ENCODE peak calls at places on chromosomes 12 and 14, in five cellular contexts. Q is ovary; M is CD4-positive, alpha-beta T cell; G is fibroblast of lung; O is iPS DF 6.9. U is an unnamed sample.

GRCh38 chr12:80241576-80242273 is 142.4 kb downstream of the OTOGL start:
- DNase-seq in M (no peak), G (peak; percentile 10), O (no peak), Q (no peak), U (no peak)

GRCh38 chr12:1691123-1692007 is 495 bp downstream of the ADIPOR2 start:
- DNase-seq in G (no peak), M (no peak), O (no peak), Q (no peak), U (no peak)

GRCh38 chr12:93616584-93617101 is 44.2 kb downstream of the SOCS2 start:
- DNase-seq in O (peak; percentile 54), M (no peak), G (peak; percentile 44), Q (no peak), U (no peak)

GRCh38 chr12:116404913-116405611 is 127.6 kb upstream of the MED13L start:
- DNase-seq in M (no peak), G (no peak), Q (no peak), O (no peak), U (no peak)

GRCh38 chr14:63470877-63471565 is 72.2 kb downstream of the PPP2R5E start:
- DNase-seq in M (no peak), G (peak; percentile 85), O (no peak), Q (no peak), U (no peak)

GRCh38 chr12:19951664-19952063 is 416.7 kb upstream of the PDE3A start:
- DNase-seq in G (no peak), M (no peak), O (no peak), Q (no peak), U (no peak)

GRCh38 chr12:64792128-64792527 is 32.3 kb upstream of the TBC1D30 start:
- DNase-seq in Q (no peak), M (no peak), G (no peak), O (no peak), U (no peak)

GRCh38 chr14:56341766-56342418 is 223.7 kb downstream of the PELI2 start:
- DNase-seq in G (peak; percentile 72), M (no peak), Q (no peak), O (no peak), U (no peak)

GRCh38 chr14:60331201-60332045 is 82.4 kb downstream of the PPM1A start:
- DNase-seq in M (peak; percentile 69), G (peak; percentile 51), O (peak; percentile 90), Q (peak; percentile 24), U (peak; percentile 77)

GRCh38 chr12:109820921-109821381 is 12.2 kb downstream of the TRPV4 start:
- DNase-seq in G (no peak), Q (no peak), M (no peak), O (no peak), U (no peak)

GRCh38 chr14:102776761-102777710 is at the start of gene TRAF3:
- DNase-seq in M (peak; percentile 79), G (peak; percentile 45), O (no peak), Q (peak; percentile 69), U (peak; percentile 75)

GRCh38 chr14:81329640-81330385 is 70.3 kb downstream of the STON2 start:
- DNase-seq in O (no peak), Q (no peak), M (no peak), G (no peak), U (no peak)

GRCh38 chr14:102629011-102629444 is 36.6 kb downstream of the RCOR1 start:
- DNase-seq in M (no peak), G (no peak), O (no peak), Q (no peak), U (no peak)

GRCh38 chr12:94207467-94208432 is 59.4 kb downstream of the PLXNC1 start:
- DNase-seq in M (peak; percentile 1), G (peak; percentile 42), Q (no peak), O (no peak), U (no peak)

GRCh38 chr14:22524784-22525161 is 64.3 kb downstream of the DAD1 start:
- DNase-seq in G (no peak), O (no peak), M (no peak), Q (no peak), U (no peak)

GRCh38 chr12:104586325-104587048 is 129.7 kb downstream of the CHST11 start:
- DNase-seq in O (no peak), M (no peak), Q (no peak), G (no peak), U (no peak)

GRCh38 chr12:68482660-68483059 is 128.0 kb upstream of the RAP1B start:
- DNase-seq in G (no peak), Q (no peak), M (no peak), O (no peak), U (no peak)

GRCh38 chr12:56220611-56221232 is 1.0 kb downstream of the RNF41 start:
- DNase-seq in M (no peak), Q (no peak), O (no peak), G (peak; percentile 57), U (no peak)

GRCh38 chr14:105582639-105583038 is 56.3 kb downstream of the TMEM121 start:
- DNase-seq in O (no peak), M (no peak), Q (peak; percentile 9), G (peak; percentile 3), U (no peak)

GRCh38 chr12:3365416-3366385 is 125.3 kb upstream of the PRMT8 start:
- DNase-seq in Q (no peak), O (no peak), M (no peak), G (no peak), U (peak; percentile 71)

GRCh38 chr12:3206536-3207072 is 129.4 kb downstream of the TSPAN9 start:
- DNase-seq in G (no peak), M (no peak), Q (no peak), O (no peak), U (no peak)

GRCh38 chr12:69149262-69149661 is 90.1 kb upstream of the CPSF6 start:
- DNase-seq in M (no peak), Q (no peak), G (no peak), O (no peak), U (no peak)

GRCh38 chr12:47307680-47308399 is 228.1 kb upstream of the AMIGO2 start:
- DNase-seq in Q (no peak), O (no peak), G (peak; percentile 75), M (peak; percentile 43), U (no peak)

GRCh38 chr14:52131640-52132320 is 62.9 kb upstream of the NID2 start:
- DNase-seq in G (peak; percentile 96), O (peak; percentile 75), Q (peak; percentile 90), M (no peak), U (peak; percentile 81)

GRCh38 chr12:911191-911826 is 38.2 kb downstream of the RAD52 start:
- DNase-seq in G (no peak), O (no peak), M (no peak), Q (no peak), U (no peak)

GRCh38 chr14:80504781-80505180 is 293.5 kb upstream of the DIO2 start:
- DNase-seq in G (no peak), M (no peak), Q (no peak), O (no peak), U (no peak)

DNA sequence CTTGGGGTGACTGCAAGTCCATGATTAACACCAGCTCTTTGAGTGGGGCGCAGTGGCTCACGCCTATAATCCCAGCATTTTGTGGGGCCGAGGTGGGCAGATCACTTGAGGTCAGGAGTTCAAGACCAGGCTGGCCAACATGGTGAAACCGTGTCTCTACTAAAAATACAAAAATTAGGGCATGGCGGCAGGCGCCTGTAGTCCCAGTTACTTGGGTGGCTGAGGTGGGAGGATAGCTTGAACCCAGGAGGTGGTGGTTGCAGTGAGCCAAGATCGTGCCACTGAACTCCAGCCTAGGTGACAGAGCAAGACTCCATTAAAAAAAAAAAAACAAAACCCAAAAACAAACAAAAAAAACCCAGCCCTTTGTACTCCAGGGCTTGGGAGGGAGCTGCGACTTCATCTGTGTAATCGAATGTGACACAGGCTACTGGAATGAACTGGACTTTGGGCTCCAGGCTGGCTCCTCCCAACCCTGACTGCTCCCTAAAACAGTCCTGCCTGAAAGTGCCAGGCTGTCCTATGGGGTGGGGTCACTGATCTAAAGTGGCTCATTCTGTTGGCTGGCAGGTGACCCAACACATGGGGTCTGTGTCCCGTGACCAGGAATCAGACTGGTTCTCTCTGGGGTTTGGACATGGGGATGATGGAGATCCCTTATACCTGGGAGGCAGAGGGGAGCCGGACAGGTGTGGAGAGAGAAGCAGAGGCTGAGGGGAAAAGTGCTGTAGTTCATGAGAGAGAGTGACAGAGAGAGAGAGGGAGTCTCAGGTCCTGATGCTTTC is 9.3 kb upstream of the C12orf43 start:
- DNase-seq in Q (no peak), O (no peak), G (no peak), M (no peak), U (no peak)
- H3K27ac ChIP-seq in Q (no peak overlapping the region), O (no peak overlapping the region), G (no peak overlapping the region), M (no peak overlapping the region), U (no peak overlapping the region)

GRCh38 chr14:85054178-85054577 is 475.8 kb upstream of the FLRT2 start:
- DNase-seq in M (no peak), O (no peak), Q (no peak), G (no peak), U (no peak)

GRCh38 chr14:85060116-85060515 is 469.8 kb upstream of the FLRT2 start:
- DNase-seq in G (peak; percentile 24), O (no peak), Q (no peak), M (no peak), U (no peak)

GRCh38 chr14:85058170-85058569 is 471.8 kb upstream of the FLRT2 start:
- DNase-seq in M (no peak), Q (no peak), O (no peak), G (peak; percentile 12), U (no peak)

GRCh38 chr14:85057266-85057665 is 472.7 kb upstream of the FLRT2 start:
- DNase-seq in M (no peak), O (no peak), G (no peak), Q (no peak), U (no peak)

DNA sequence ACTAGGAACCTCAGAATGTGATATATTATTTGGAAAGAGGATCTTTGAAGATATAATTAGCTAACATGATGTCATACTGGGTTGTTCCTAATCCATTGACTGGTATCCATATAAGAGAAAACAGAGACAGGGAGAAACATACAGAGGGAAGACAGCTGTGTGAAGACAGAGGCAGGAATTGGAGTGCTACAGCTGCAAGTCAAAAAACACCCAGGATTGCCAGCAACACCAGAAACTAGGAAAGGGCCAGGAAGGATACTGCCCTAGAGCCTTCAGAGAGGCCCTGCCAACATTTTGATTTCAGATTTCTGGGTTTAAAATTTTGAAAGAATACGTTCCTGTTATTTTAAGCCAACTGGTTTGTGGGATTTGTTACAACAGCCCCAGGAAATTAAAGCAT is 473.7 kb upstream of the FLRT2 start:
- DNase-seq in M (no peak), Q (no peak), G (no peak), O (no peak), U (no peak)
- H3K9me3 ChIP-seq in M (peaks cover 4% of the 10 kb centered on the region), Q (no peaks in the 10 kb centered on the region), G (no peaks in the 10 kb centered on the region), O (peaks cover 2% of the 10 kb centered on the region), U (no peaks in the 10 kb centered on the region)

GRCh38 chr14:85565862-85566296 is 35.9 kb downstream of the FLRT2 start:
- DNase-seq in Q (no peak), G (peak; percentile 49), O (no peak), M (no peak), U (no peak)
- H3K27ac ChIP-seq in Q (no peak overlapping the region), G (peak overlapping the region; percentile 53), O (no peak overlapping the region), M (no peak overlapping the region), U (no peak overlapping the region)

DNA sequence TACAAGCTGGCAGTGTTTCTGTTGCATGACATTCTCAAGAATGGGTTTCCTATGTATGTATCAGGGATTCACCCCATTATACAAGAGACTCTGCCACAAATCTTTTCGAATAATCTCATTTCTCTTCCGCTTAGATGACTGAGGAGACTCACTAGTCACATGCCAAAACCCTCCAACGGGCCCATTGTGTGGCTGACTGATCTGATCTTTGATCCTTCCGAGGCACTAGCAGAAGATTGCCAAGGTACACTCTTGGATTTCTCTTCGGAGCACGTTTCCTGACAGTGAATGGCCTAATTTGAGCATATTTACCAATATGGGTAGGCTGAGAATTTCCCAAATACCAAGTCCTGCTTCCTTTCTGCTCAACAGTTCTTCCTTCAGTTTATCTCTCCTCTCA is 10.8 kb downstream of the PRPH start:
- DNase-seq in O (no peak), G (no peak), M (no peak), Q (no peak), U (no peak)
- H3K9me3 ChIP-seq in O (no peaks in the 10 kb centered on the region), G (no peaks in the 10 kb centered on the region), M (no peaks in the 10 kb centered on the region), Q (no peaks in the 10 kb centered on the region), U (no peaks in the 10 kb centered on the region)

GRCh38 chr12:121787063-121787774 is 6.3 kb downstream of the RHOF start:
- DNase-seq in G (no peak), Q (no peak), O (no peak), M (peak; percentile 55), U (peak; percentile 61)
- H3K27ac ChIP-seq in G (no peak overlapping the region), Q (no peak overlapping the region), O (no peak overlapping the region), M (peak overlapping the region; percentile 94), U (no peak overlapping the region)